ENCODE peak calls at places on chromosome 15, in four cellular contexts. One of them, this sample, is unnamed.

GRCh38 chr15:89136818-89137772 is 48.8 kb downstream of the ABHD2 start:
- DNase-seq in HepG2: peak; percentile 95
- DNase-seq in K562: no peak
- DNase-seq in GM12878: no peak
- DNase-seq in this sample: no peak

GRCh38 chr15:46879067-46879770 is 838.1 kb upstream of the SEMA6D start:
- DNase-seq in HepG2: no peak
- DNase-seq in K562: no peak
- DNase-seq in GM12878: no peak
- DNase-seq in this sample: no peak

GRCh38 chr15:81752149-81752942 is 293.5 kb downstream of the MEX3B start:
- DNase-seq in HepG2: no peak
- DNase-seq in K562: no peak
- DNase-seq in GM12878: no peak
- DNase-seq in this sample: no peak

GRCh38 chr15:58189148-58189811 is 51.1 kb downstream of the AQP9 start:
- DNase-seq in HepG2: no peak
- DNase-seq in K562: no peak
- DNase-seq in GM12878: no peak
- DNase-seq in this sample: no peak

GRCh38 chr15:65518633-65519285 is 1.3 kb upstream of the DPP8 start:
- DNase-seq in HepG2: no peak
- DNase-seq in K562: no peak
- DNase-seq in GM12878: no peak
- DNase-seq in this sample: no peak

GRCh38 chr15:70432924-70433500 is 330.3 kb downstream of the UACA start:
- DNase-seq in HepG2: no peak
- DNase-seq in K562: peak; percentile 42
- DNase-seq in GM12878: no peak
- DNase-seq in this sample: no peak

GRCh38 chr15:39618063-39618823 is 37.4 kb downstream of the THBS1 start:
- DNase-seq in HepG2: no peak
- DNase-seq in K562: no peak
- DNase-seq in GM12878: no peak
- DNase-seq in this sample: no peak

GRCh38 chr15:81297580-81298575 is 26.1 kb downstream of the STARD5 start:
- DNase-seq in HepG2: no peak
- DNase-seq in K562: no peak
- DNase-seq in GM12878: no peak
- DNase-seq in this sample: no peak

GRCh38 chr15:25065286-25065685 is 110.5 kb downstream of the SNRPN start:
- DNase-seq in HepG2: no peak
- DNase-seq in K562: no peak
- DNase-seq in GM12878: no peak
- DNase-seq in this sample: no peak

GRCh38 chr15:90871716-90872480 is 3.5 kb downstream of the FURIN start:
- DNase-seq in HepG2: no peak
- DNase-seq in K562: peak; percentile 70
- DNase-seq in GM12878: no peak
- DNase-seq in this sample: no peak

GRCh38 chr15:34795267-34796081 is at the start of gene ACTC1:
- DNase-seq in HepG2: no peak
- DNase-seq in K562: peak; percentile 57
- DNase-seq in GM12878: no peak
- DNase-seq in this sample: peak; percentile 21

GRCh38 chr15:101615414-101615985 is 36.7 kb downstream of the TM2D3 start:
- DNase-seq in HepG2: no peak
- DNase-seq in K562: no peak
- DNase-seq in GM12878: no peak
- DNase-seq in this sample: no peak

GRCh38 chr15:29675791-29676301 is 146.4 kb downstream of the TJP1 start:
- DNase-seq in HepG2: no peak
- DNase-seq in K562: no peak
- DNase-seq in GM12878: no peak
- DNase-seq in this sample: no peak

GRCh38 chr15:90829942-90830440 is 38.4 kb upstream of the FURIN start:
- DNase-seq in HepG2: no peak
- DNase-seq in K562: no peak
- DNase-seq in GM12878: no peak
- DNase-seq in this sample: no peak

GRCh38 chr15:58486564-58486963 is 54.8 kb downstream of the LIPC start:
- DNase-seq in HepG2: no peak
- DNase-seq in K562: no peak
- DNase-seq in GM12878: no peak
- DNase-seq in this sample: no peak

GRCh38 chr15:71444866-71445590 is 329.8 kb downstream of the THSD4 start:
- DNase-seq in HepG2: peak; percentile 86
- DNase-seq in K562: no peak
- DNase-seq in GM12878: no peak
- DNase-seq in this sample: peak; percentile 92

GRCh38 chr15:66542896-66543295 is 22.9 kb downstream of the LCTL start:
- DNase-seq in HepG2: no peak
- DNase-seq in K562: no peak
- DNase-seq in GM12878: no peak
- DNase-seq in this sample: no peak

GRCh38 chr15:38398134-38398533 is 55.8 kb upstream of the FAM98B start:
- DNase-seq in HepG2: peak; percentile 13
- DNase-seq in K562: no peak
- DNase-seq in GM12878: no peak
- DNase-seq in this sample: no peak

GRCh38 chr15:67405208-67406191 is 115.4 kb upstream of the C15orf61 start:
- DNase-seq in HepG2: no peak
- DNase-seq in K562: no peak
- DNase-seq in GM12878: no peak
- DNase-seq in this sample: peak; percentile 61

GRCh38 chr15:20356444-20357138 is 185.0 kb downstream of the GOLGA6L6 start:
- DNase-seq in HepG2: peak; percentile 45
- DNase-seq in K562: peak; percentile 91
- DNase-seq in GM12878: no peak
- DNase-seq in this sample: peak; percentile 77

DNA sequence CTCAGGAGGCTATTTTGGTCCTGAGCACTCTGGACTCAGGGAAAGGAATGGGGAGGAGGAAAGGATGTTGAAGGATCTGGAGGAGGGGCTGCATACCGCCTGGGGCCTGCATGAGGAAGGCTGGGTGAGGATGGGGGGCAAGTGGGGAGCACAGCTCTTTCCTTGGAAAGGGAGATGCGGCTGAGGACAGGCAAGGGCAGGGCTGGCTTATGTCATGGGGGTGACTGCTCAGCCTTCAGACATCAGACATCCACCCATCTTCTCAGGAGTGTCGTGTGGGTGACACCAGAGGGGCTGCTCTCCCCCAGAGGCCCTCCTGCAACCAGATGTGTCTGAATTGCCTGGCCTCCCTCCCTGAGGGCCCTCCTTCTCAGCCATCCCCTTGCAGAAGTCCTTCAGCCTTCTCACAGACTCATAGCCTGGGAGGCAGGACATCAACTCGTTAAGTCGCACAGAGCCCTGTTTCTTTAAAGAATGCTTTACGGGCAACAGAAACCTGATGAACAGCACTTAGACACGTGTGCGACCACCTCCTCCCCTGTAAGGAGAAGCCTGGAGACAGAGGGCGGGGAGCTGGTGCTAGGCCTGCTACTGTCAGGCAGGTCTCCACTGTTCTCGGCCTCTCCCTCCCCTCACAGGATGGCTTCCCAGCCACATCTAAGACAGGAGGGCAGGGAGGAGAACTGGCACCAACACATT is 252.2 kb downstream of the OCA2 start:
- DNase-seq in HepG2: no peak
- DNase-seq in K562: no peak
- DNase-seq in GM12878: no peak
- DNase-seq in this sample: no peak
- TF ChIP-seq REST in HepG2: no peak
- TF ChIP-seq REST in K562: no peak
- TF ChIP-seq REST in GM12878: no peak
- TF ChIP-seq REST in this sample: no peak

GRCh38 chr15:77825143-77825542 is 192.4 kb upstream of the LINGO1 start:
- DNase-seq in HepG2: no peak
- DNase-seq in K562: no peak
- DNase-seq in GM12878: no peak
- DNase-seq in this sample: no peak

GRCh38 chr15:77823736-77824135 is 191.0 kb upstream of the LINGO1 start:
- DNase-seq in HepG2: no peak
- DNase-seq in K562: no peak
- DNase-seq in GM12878: no peak
- DNase-seq in this sample: no peak

GRCh38 chr15:77825546-77825945 is 192.8 kb upstream of the LINGO1 start:
- DNase-seq in HepG2: no peak
- DNase-seq in K562: no peak
- DNase-seq in GM12878: no peak
- DNase-seq in this sample: no peak

GRCh38 chr15:77826006-77826695 is 193.4 kb upstream of the LINGO1 start:
- DNase-seq in HepG2: no peak
- DNase-seq in K562: no peak
- DNase-seq in GM12878: no peak
- DNase-seq in this sample: no peak

GRCh38 chr15:77824361-77824985 is 191.8 kb upstream of the LINGO1 start:
- DNase-seq in HepG2: no peak
- DNase-seq in K562: no peak
- DNase-seq in GM12878: no peak
- DNase-seq in this sample: no peak
- TF ChIP-seq CHD2 in HepG2: no peak
- TF ChIP-seq CHD2 in K562: no peak
- TF ChIP-seq CHD2 in GM12878: no peak
- TF ChIP-seq CHD2 in this sample: no peak

DNA sequence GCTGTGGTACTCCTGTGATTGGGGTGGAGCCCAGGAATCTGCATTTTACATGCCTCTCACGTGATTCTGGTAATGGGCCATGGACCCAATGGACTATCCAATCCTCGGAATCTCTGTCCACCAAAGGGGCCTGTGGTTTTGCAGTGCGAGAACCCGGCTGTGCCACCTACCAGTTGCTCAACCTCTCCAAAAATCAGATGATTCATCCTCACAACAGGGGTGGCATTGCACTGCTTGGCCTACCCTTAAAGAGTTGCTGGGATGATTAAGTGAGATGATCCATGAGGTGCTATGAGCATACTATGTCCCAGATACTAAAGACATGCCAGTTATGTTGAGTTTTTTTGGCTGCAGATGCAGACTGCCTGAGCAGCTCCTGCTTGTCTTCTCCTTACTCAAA is 5.1 kb downstream of the ANP32A start:
- DNase-seq in HepG2: no peak
- DNase-seq in K562: no peak
- DNase-seq in GM12878: no peak
- DNase-seq in this sample: no peak
- TF ChIP-seq CEBPB in HepG2: no peak
- TF ChIP-seq CEBPB in K562: no peak
- TF ChIP-seq CEBPB in GM12878: no peak
- TF ChIP-seq CEBPB in this sample: peak; percentile 54

GRCh38 chr15:93358171-93359036 is 269.4 kb upstream of the RGMA start:
- DNase-seq in HepG2: no peak
- DNase-seq in K562: no peak
- DNase-seq in GM12878: no peak
- DNase-seq in this sample: no peak
- TF ChIP-seq REST in HepG2: no peak
- TF ChIP-seq REST in K562: no peak
- TF ChIP-seq REST in GM12878: no peak
- TF ChIP-seq REST in this sample: no peak

GRCh38 chr15:85622432-85622831 is 172.3 kb downstream of the KLHL25 start:
- DNase-seq in HepG2: no peak
- DNase-seq in K562: no peak
- DNase-seq in GM12878: no peak
- DNase-seq in this sample: no peak
- TF ChIP-seq CHD2 in HepG2: no peak
- TF ChIP-seq CHD2 in K562: no peak
- TF ChIP-seq CHD2 in GM12878: no peak
- TF ChIP-seq CHD2 in this sample: no peak

DNA sequence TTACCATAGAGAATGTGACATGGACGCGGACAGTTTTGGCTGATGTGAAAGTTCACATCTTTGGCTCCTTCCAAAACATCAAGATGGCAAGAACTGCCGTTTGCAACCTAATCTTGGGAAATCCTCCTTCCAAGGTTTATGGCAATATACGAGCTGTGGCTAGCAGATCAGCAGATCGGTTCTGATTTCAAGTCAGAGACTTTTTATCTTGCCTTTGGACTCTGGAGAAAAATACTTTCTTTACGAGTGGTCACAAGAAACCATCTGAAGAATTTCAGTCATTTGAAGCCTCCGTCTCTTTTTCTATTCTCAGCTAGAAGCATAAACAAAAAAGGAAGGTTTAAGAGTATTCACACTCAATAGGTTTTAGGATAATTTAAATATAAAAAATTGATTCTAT is 153.5 kb upstream of the MEIS2 start:
- DNase-seq in HepG2: no peak
- DNase-seq in K562: no peak
- DNase-seq in GM12878: no peak
- DNase-seq in this sample: no peak
- TF ChIP-seq CEBPB in HepG2: no peak
- TF ChIP-seq CEBPB in K562: no peak
- TF ChIP-seq CEBPB in GM12878: no peak
- TF ChIP-seq CEBPB in this sample: no peak

GRCh38 chr15:94131875-94132274 is 99.5 kb upstream of the MCTP2 start:
- DNase-seq in HepG2: no peak
- DNase-seq in K562: no peak
- DNase-seq in GM12878: no peak
- DNase-seq in this sample: no peak
- TF ChIP-seq REST in HepG2: no peak
- TF ChIP-seq REST in K562: no peak
- TF ChIP-seq REST in GM12878: no peak
- TF ChIP-seq REST in this sample: no peak

GRCh38 chr15:83320831-83321230 is 36.4 kb upstream of the BNC1 start:
- DNase-seq in HepG2: no peak
- DNase-seq in K562: no peak
- DNase-seq in GM12878: no peak
- DNase-seq in this sample: no peak

GRCh38 chr15:83320404-83320803 is 35.9 kb upstream of the BNC1 start:
- DNase-seq in HepG2: no peak
- DNase-seq in K562: no peak
- DNase-seq in GM12878: no peak
- DNase-seq in this sample: peak; percentile 42

GRCh38 chr15:83323296-83323711 is 38.8 kb upstream of the BNC1 start:
- DNase-seq in HepG2: no peak
- DNase-seq in K562: no peak
- DNase-seq in GM12878: no peak
- DNase-seq in this sample: peak; percentile 82

GRCh38 chr15:83319771-83320170 is 35.3 kb upstream of the BNC1 start:
- DNase-seq in HepG2: no peak
- DNase-seq in K562: no peak
- DNase-seq in GM12878: no peak
- DNase-seq in this sample: no peak

GRCh38 chr15:83322061-83322460 is 37.6 kb upstream of the BNC1 start:
- DNase-seq in HepG2: no peak
- DNase-seq in K562: no peak
- DNase-seq in GM12878: no peak
- DNase-seq in this sample: no peak
- TF ChIP-seq CHD2 in HepG2: no peak
- TF ChIP-seq CHD2 in K562: no peak
- TF ChIP-seq CHD2 in GM12878: no peak
- TF ChIP-seq CHD2 in this sample: no peak